ENCODE peak calls at places on chromosomes 1 and 21, in four cellular contexts. J is pancreas, O is heart right ventricle, W is ovary. V is an unnamed sample.

GRCh38 chr1:80982831-80983230 is 817.9 kb upstream of the ADGRL2 start:
- DNase-seq in J (no peak), O (no peak), W (no peak), V (no peak)

GRCh38 chr1:12528021-12528852 is 89.8 kb downstream of the DHRS3 start:
- DNase-seq in J (peak; percentile 96), O (peak; percentile 54), W (peak; percentile 77), V (no peak)

GRCh38 chr1:184482113-184482512 is 95.3 kb downstream of the C1orf21 start:
- DNase-seq in J (no peak), O (peak; percentile 44), W (peak; percentile 81), V (no peak)

GRCh38 chr1:12433323-12434053 is 184.5 kb downstream of the DHRS3 start:
- DNase-seq in J (peak; percentile 37), O (peak; percentile 44), W (peak; percentile 74), V (no peak)

GRCh38 chr1:31576201-31576669 is at the start of gene TINAGL1:
- DNase-seq in J (peak; percentile 63), O (peak; percentile 78), W (peak; percentile 48), V (no peak)

GRCh38 chr1:33220701-33221384 is 35.4 kb upstream of the ZNF362 start:
- DNase-seq in J (no peak), O (no peak), W (no peak), V (no peak)

GRCh38 chr21:24045775-24046215 is 1561.5 kb downstream of the MRPL39 start:
- DNase-seq in J (peak; percentile 37), O (peak; percentile 65), W (peak; percentile 76), V (no peak)

GRCh38 chr1:78383923-78384322 is 106.9 kb upstream of the PTGFR start:
- DNase-seq in J (no peak), O (no peak), W (no peak), V (no peak)

GRCh38 chr1:245155186-245156040 is 628 bp downstream of the KIF26B start:
- DNase-seq in J (no peak), O (no peak), W (no peak), V (no peak)

GRCh38 chr21:45427331-45428271 is 22.6 kb downstream of the COL18A1 start:
- DNase-seq in J (peak; percentile 64), O (no peak), W (peak; percentile 86), V (no peak)

GRCh38 chr21:27739187-27739586 is 772.3 kb upstream of the ADAMTS5 start:
- DNase-seq in J (no peak), O (no peak), W (no peak), V (no peak)

GRCh38 chr1:52550447-52550846 is 2.4 kb downstream of the TUT4 start:
- DNase-seq in J (peak; percentile 4), O (no peak), W (no peak), V (no peak)

GRCh38 chr1:11211925-11212587 is 22.9 kb downstream of the ANGPTL7 start:
- DNase-seq in J (no peak), O (no peak), W (no peak), V (no peak)

GRCh38 chr1:85289207-85289847 is 12.9 kb upstream of the BCL10 start:
- DNase-seq in J (no peak), O (no peak), W (no peak), V (no peak)

GRCh38 chr1:241834733-241835377 is 13.1 kb upstream of the EXO1 start:
- DNase-seq in J (no peak), O (no peak), W (no peak), V (no peak)

GRCh38 chr1:8681911-8682310 is 135.5 kb downstream of the RERE start:
- DNase-seq in J (no peak), O (no peak), W (no peak), V (no peak)

GRCh38 chr1:109796484-109797305 is 33.0 kb upstream of the EPS8L3 start:
- DNase-seq in J (no peak), O (no peak), W (no peak), V (no peak)

GRCh38 chr21:44347911-44348451 is 5.4 kb upstream of the TRPM2 start:
- DNase-seq in J (no peak), O (no peak), W (no peak), V (no peak)

GRCh38 chr1:224626042-224626441 is 9.9 kb downstream of the CNIH3 start:
- DNase-seq in J (no peak), O (no peak), W (no peak), V (no peak)

GRCh38 chr1:211639500-211640361 is 35.7 kb downstream of the NEK2 start:
- DNase-seq in J (no peak), O (no peak), W (no peak), V (no peak)

GRCh38 chr1:58353168-58353567 is 193.4 kb downstream of the OMA1 start:
- DNase-seq in J (no peak), O (no peak), W (no peak), V (no peak)

GRCh38 chr1:240004086-240004749 is 87.5 kb upstream of the FMN2 start:
- DNase-seq in J (no peak), O (no peak), W (no peak), V (no peak)

GRCh38 chr1:72946901-72947505 is 664.7 kb upstream of the NEGR1 start:
- DNase-seq in J (no peak), O (no peak), W (no peak), V (no peak)

GRCh38 chr1:59229138-59229537 is 67.8 kb upstream of the FGGY start:
- DNase-seq in J (no peak), O (no peak), W (no peak), V (no peak)

GRCh38 chr1:225657462-225657989 is 4.6 kb upstream of the ENAH start:
- DNase-seq in J (no peak), O (no peak), W (no peak), V (no peak)

GRCh38 chr1:100713636-100714035 is 5.9 kb upstream of the VCAM1 start:
- DNase-seq in J (no peak), O (no peak), W (no peak), V (no peak)

GRCh38 chr1:154157520-154158306 is 2.8 kb upstream of the NUP210L start:
- DNase-seq in J (no peak), O (no peak), W (no peak), V (peak; percentile 70)

GRCh38 chr1:26094076-26094669 is 17.5 kb upstream of the PDIK1L start:
- DNase-seq in J (peak; percentile 67), O (peak; percentile 56), W (no peak), V (no peak)

GRCh38 chr1:203626910-203627246 is 246 bp downstream of the ATP2B4 start:
- DNase-seq in J (no peak), O (no peak), W (no peak), V (no peak)

GRCh38 chr1:8205771-8206170 is 112.1 kb upstream of the SLC45A1 start:
- DNase-seq in J (no peak), O (no peak), W (no peak), V (no peak)

GRCh38 chr1:154972517-154973343 is 1.8 kb upstream of the CKS1B start:
- DNase-seq in J (peak; percentile 84), O (peak; percentile 38), W (peak; percentile 58), V (no peak)

GRCh38 chr21:45330075-45330781 is 42.5 kb upstream of the POFUT2 start:
- DNase-seq in J (peak; percentile 77), O (no peak), W (peak; percentile 53), V (no peak)

GRCh38 chr1:213761845-213762407 is 225.8 kb upstream of the PROX1 start:
- DNase-seq in J (no peak), O (no peak), W (no peak), V (peak; percentile 42)

GRCh38 chr1:40034869-40035268 is 5.7 kb upstream of the CAP1 start:
- DNase-seq in J (no peak), O (no peak), W (no peak), V (no peak)

GRCh38 chr1:160637821-160638539 is 8.9 kb downstream of the SLAMF1 start:
- DNase-seq in J (no peak), O (no peak), W (no peak), V (peak; percentile 42)

GRCh38 chr1:17561561-17561985 is 22.1 kb downstream of the ARHGEF10L start:
- DNase-seq in J (peak; percentile 88), O (no peak), W (peak; percentile 48), V (no peak)

GRCh38 chr1:38094711-38095336 is 48.2 kb upstream of the POU3F1 start:
- DNase-seq in J (no peak), O (no peak), W (no peak), V (no peak)
- H3K27ac ChIP-seq in J (no peak overlapping the region), O (no peak overlapping the region), W (no peak overlapping the region), V (no peak overlapping the region)

GRCh38 chr1:157030728-157031127 is 14.8 kb downstream of the ARHGEF11 start:
- DNase-seq in J (no peak), O (no peak), W (no peak), V (no peak)

GRCh38 chr1:157021688-157022087 is 23.9 kb downstream of the ARHGEF11 start:
- DNase-seq in J (no peak), O (no peak), W (no peak), V (no peak)

GRCh38 chr1:157019457-157019856 is 26.1 kb downstream of the ARHGEF11 start:
- DNase-seq in J (no peak), O (no peak), W (no peak), V (no peak)

GRCh38 chr1:157025856-157026255 is 19.7 kb downstream of the ARHGEF11 start:
- DNase-seq in J (no peak), O (no peak), W (no peak), V (no peak)

GRCh38 chr1:157025321-157025720 is 20.2 kb downstream of the ARHGEF11 start:
- DNase-seq in J (no peak), O (no peak), W (no peak), V (no peak)
- H3K9me3 ChIP-seq in J (no peaks in the 10 kb centered on the region), O (peaks cover 34% of the 10 kb centered on the region), W (peaks cover 3% of the 10 kb centered on the region), V (peaks cover 17% of the 10 kb centered on the region)

GRCh38 chr1:180586671-180587155 is 27.9 kb downstream of the OVAAL start:
- DNase-seq in J (peak; percentile 89), O (no peak), W (no peak), V (no peak)

GRCh38 chr1:180590889-180591288 is 32.1 kb downstream of the OVAAL start:
- DNase-seq in J (no peak), O (no peak), W (no peak), V (no peak)

GRCh38 chr1:180584869-180585268 is 26.1 kb downstream of the OVAAL start:
- DNase-seq in J (no peak), O (no peak), W (no peak), V (no peak)

GRCh38 chr1:180585994-180586359 is 27.2 kb downstream of the OVAAL start:
- DNase-seq in J (no peak), O (no peak), W (no peak), V (no peak)

GRCh38 chr1:180588121-180588520 is 29.4 kb downstream of the OVAAL start:
- DNase-seq in J (no peak), O (no peak), W (no peak), V (no peak)
- H3K27ac ChIP-seq in J (no peak overlapping the region), O (no peak overlapping the region), W (no peak overlapping the region), V (no peak overlapping the region)

DNA sequence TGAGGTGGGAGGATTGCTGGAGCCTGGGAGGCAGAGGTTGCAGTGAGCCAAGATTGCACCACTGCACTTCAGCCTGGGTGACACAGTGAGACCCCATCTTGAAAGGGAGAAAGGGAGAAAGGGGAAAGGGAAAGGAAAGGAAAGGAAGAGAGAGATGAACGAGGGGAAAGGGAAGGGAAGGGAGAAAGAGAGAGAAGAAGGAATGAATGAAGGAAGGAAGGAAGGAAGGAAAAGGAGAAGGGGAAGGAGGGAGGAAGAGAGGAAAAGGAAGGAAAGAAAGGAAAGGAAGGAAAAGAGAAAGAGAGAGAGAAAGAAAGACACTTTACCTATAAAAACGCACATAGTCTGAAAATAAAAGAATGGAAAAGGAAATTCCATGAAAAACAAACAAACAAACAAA is 18.0 kb downstream of the ZNF695 start:
- DNase-seq in J (no peak), O (no peak), W (no peak), V (no peak)
- H3K9me3 ChIP-seq in J (no peaks in the 10 kb centered on the region), O (peaks cover 100% of the 10 kb centered on the region), W (peaks cover 10% of the 10 kb centered on the region), V (peaks cover 72% of the 10 kb centered on the region)

V was measured in CD4-positive, alpha-beta T cell.